ENCODE peak calls at places on chromosome 11, in eight cellular contexts. N is stomach, R is transverse colon, Y is HepG2, S is endothelial cell of umbilical vein, A is sigmoid colon, W is K562, I is breast epithelium. D is an unnamed sample.

GRCh38 chr11:110366234-110366633 is 63.5 kb upstream of the FDX1 start:
- DNase-seq in I (peak), A (no peak), R (no peak), W (no peak), N (peak), Y (no peak), S (peak), D (no peak)

GRCh38 chr11:130554241-130555055 is 106.0 kb downstream of the ADAMTS15 start:
- DNase-seq in S (no peak), Y (no peak), A (no peak), N (peak), R (no peak), I (no peak), W (no peak), D (no peak)

GRCh38 chr11:75151346-75152047 is 590 bp downstream of the SLCO2B1 start:
- DNase-seq in R (peak), Y (no peak), W (no peak), A (no peak), S (no peak), N (no peak), I (no peak), D (no peak)

GRCh38 chr11:103547691-103548090 is 438.5 kb downstream of the DYNC2H1 start:
- DNase-seq in Y (no peak), W (no peak), N (no peak), A (no peak), R (no peak), I (no peak), S (no peak), D (no peak)

GRCh38 chr11:69770525-69770924 is 4.6 kb downstream of the FGF4 start:
- DNase-seq in N (no peak), I (no peak), S (no peak), Y (no peak), R (no peak), A (no peak), W (no peak), D (no peak)

GRCh38 chr11:123481647-123482046 is 51.6 kb downstream of the GRAMD1B start:
- DNase-seq in R (no peak), A (no peak), I (no peak), Y (no peak), W (no peak), S (no peak), N (no peak), D (no peak)

GRCh38 chr11:36471577-36471976 is 38.5 kb downstream of the TRAF6 start:
- DNase-seq in I (no peak), R (no peak), Y (no peak), W (no peak), N (no peak), S (no peak), A (no peak), D (no peak)

GRCh38 chr11:115324569-115325432 is 179.4 kb downstream of the CADM1 start:
- DNase-seq in N (peak), Y (peak), R (peak), I (no peak), A (no peak), S (peak), W (peak), D (no peak)

GRCh38 chr11:86919557-86920210 is 35.5 kb downstream of the FZD4 start:
- DNase-seq in S (peak), I (no peak), N (no peak), Y (peak), W (peak), R (no peak), A (no peak), D (no peak)

GRCh38 chr11:7657306-7658025 is 15.8 kb downstream of the CYB5R2 start:
- DNase-seq in R (peak), W (peak), Y (peak), S (peak), A (peak), N (peak), I (peak), D (no peak)

GRCh38 chr11:73176892-73177155 is 34.7 kb upstream of the FCHSD2 start:
- DNase-seq in R (no peak), W (no peak), S (no peak), A (peak), I (peak), Y (no peak), N (no peak), D (no peak)

GRCh38 chr11:128956401-128957203 is 13.9 kb upstream of the TP53AIP1 start:
- DNase-seq in S (peak), N (no peak), W (peak), I (no peak), R (peak), A (no peak), Y (peak), D (no peak)

GRCh38 chr11:94525933-94526332 is 13.7 kb downstream of the C11orf97 start:
- DNase-seq in I (peak), A (peak), W (no peak), Y (no peak), R (peak), S (peak), N (peak), D (peak)

GRCh38 chr11:33615751-33616150 is 84.9 kb downstream of the C11orf91 start:
- DNase-seq in A (no peak), S (no peak), Y (no peak), W (no peak), I (no peak), R (no peak), N (no peak), D (no peak)

GRCh38 chr11:112023104-112023503 is 2.1 kb upstream of the DLAT start:
- DNase-seq in S (no peak), A (no peak), R (no peak), N (no peak), Y (peak), I (no peak), W (no peak), D (no peak)

GRCh38 chr11:68643576-68643975 is 40.8 kb upstream of the GAL start:
- DNase-seq in R (no peak), A (no peak), I (no peak), W (no peak), Y (no peak), S (no peak), N (no peak), D (no peak)

GRCh38 chr11:94767701-94768601 is at the start of gene AMOTL1:
- DNase-seq in N (peak), S (peak), Y (no peak), W (peak), R (peak), I (peak), A (peak), D (peak)

GRCh38 chr11:62132689-62133293 is 9.0 kb downstream of the INCENP start:
- DNase-seq in N (peak), R (no peak), S (no peak), W (no peak), I (no peak), Y (no peak), A (no peak), D (no peak)

GRCh38 chr11:87425943-87426342 is 388.2 kb downstream of the TMEM135 start:
- DNase-seq in N (no peak), I (no peak), W (no peak), R (no peak), A (no peak), Y (no peak), S (no peak), D (no peak)

GRCh38 chr11:108197351-108197750 is 25.1 kb downstream of the NPAT start:
- DNase-seq in I (no peak), A (no peak), R (no peak), Y (peak), W (no peak), S (no peak), N (no peak), D (no peak)

GRCh38 chr11:70302086-70302752 is 31.7 kb downstream of the PPFIA1 start:
- DNase-seq in Y (no peak), S (no peak), A (peak), I (no peak), W (no peak), R (no peak), N (no peak), D (peak)

GRCh38 chr11:68969386-68969785 is 11.4 kb downstream of the MRGPRD start:
- DNase-seq in S (no peak), A (peak), W (no peak), Y (no peak), N (no peak), R (no peak), I (no peak), D (peak)

GRCh38 chr11:106022795-106023275 is 795 bp upstream of the MSANTD4 start:
- DNase-seq in N (no peak), W (no peak), S (no peak), Y (no peak), I (no peak), R (no peak), A (no peak), D (no peak)

GRCh38 chr11:99351620-99352019 is 330.9 kb downstream of the CNTN5 start:
- DNase-seq in W (no peak), R (no peak), Y (no peak), A (no peak), I (no peak), N (no peak), S (no peak), D (no peak)

GRCh38 chr11:128806496-128807261 is 60.4 kb downstream of the KCNJ1 start:
- DNase-seq in A (no peak), I (no peak), Y (no peak), S (no peak), W (no peak), R (no peak), N (no peak), D (no peak)

GRCh38 chr11:117179048-117179999 is 781 bp downstream of the SIDT2 start:
- DNase-seq in W (no peak), N (peak), A (peak), Y (no peak), S (peak), I (no peak), R (peak), D (peak)

GRCh38 chr11:114075891-114076441 is 16.5 kb downstream of the ZBTB16 start:
- DNase-seq in N (no peak), W (peak), A (peak), R (no peak), S (peak), Y (peak), I (no peak), D (no peak)

GRCh38 chr11:132068556-132068955 is 698.1 kb downstream of the NTM start:
- DNase-seq in W (no peak), A (no peak), Y (no peak), I (no peak), N (no peak), R (no peak), S (no peak), D (no peak)

GRCh38 chr11:121328213-121328966 is 35.8 kb downstream of the SC5D start:
- DNase-seq in I (no peak), Y (no peak), S (no peak), W (no peak), N (no peak), R (no peak), A (no peak), D (no peak)

GRCh38 chr11:21405403-21405802 is 736.0 kb downstream of the NELL1 start:
- DNase-seq in R (no peak), A (no peak), N (no peak), W (no peak), S (no peak), I (no peak), Y (no peak), D (no peak)
- TF ChIP-seq POLR2AphosphoS5 in R (no peak), A (no peak), N (no peak), W (no peak), S (no peak), I (no peak), Y (no peak), D (no peak)

DNA sequence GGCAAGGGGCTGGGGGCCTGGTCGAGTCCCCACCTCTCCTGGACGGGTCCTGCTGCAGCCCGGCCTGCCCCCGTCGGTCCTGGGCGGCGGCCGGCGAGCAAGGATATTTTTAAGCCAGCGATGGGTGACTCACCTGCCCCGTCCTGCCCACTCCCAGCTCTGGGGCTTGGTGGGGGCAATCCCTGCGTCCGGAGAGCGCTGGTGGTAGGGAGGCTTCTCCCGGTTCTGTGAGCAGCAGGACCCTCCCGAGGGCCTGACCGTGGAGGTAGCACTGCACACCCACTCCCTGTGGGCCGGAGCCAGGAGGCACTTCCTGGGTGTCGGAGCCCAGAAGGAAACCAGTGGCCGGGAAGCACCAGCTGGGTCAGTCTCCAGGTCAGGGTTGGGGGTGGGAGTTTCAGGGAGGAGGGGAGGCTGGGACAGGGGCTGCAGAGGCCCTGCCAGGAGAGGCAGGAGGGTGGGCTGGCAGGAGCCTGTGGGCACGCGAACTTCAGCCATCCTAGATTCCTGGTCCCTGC is 467 bp downstream of the EPS8L2 start:
- DNase-seq in N (peak), S (no peak), A (no peak), W (peak), Y (no peak), I (no peak), R (peak), D (no peak)
- H3K27ac ChIP-seq in N (peak), S (no peak), A (peak), W (no peak), Y (peak), I (peak), R (peak), D (no peak)

GRCh38 chr11:64916040-64916847 is 765 bp downstream of the ATG2A start:
- DNase-seq in A (peak), W (peak), R (peak), S (peak), Y (peak), I (no peak), N (peak), D (peak)
- TF ChIP-seq POLR2AphosphoS5 in A (no peak), W (peak), R (no peak), S (no peak), Y (no peak), I (no peak), N (no peak), D (peak)

DNA sequence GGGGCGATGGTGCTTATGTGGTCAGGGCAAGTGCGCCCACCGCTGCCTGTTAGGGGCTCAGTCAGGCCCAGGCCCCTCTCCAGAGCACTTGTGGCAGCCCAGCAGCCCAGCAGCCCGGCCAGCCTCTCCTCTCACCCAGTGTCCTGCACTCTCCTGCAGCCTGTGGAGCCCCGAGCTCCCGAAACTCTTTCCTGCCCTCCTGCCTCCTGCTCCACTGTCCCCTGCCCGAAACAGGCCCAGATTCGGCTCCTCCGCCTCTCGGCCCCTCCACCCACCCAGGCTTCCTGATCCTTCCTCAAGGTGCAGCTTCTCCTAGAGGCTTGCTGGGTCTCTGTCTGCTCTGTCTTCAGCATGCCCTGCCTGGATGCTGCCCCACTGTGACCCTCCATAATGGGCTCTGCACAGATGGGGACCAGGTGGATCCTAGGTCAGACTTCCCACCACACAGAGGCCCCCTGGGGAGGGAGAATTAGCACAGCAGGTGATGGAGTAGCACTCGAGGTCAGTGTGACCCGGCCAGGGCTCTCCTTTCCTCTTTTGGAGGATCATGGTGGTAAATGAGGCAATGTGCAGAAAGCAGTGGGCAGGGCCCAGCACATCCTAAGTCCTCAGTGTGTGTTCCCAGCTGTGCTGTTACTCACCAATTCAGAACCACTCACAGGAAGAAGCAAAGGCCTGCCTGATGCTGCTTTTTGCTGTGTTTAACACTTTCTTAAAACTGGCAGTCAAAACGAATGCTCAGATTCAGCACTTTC is 18.6 kb upstream of the NAP1L4 start:
- DNase-seq in N (no peak), R (no peak), W (no peak), A (no peak), Y (no peak), S (no peak), I (no peak), D (no peak)
- H3K27ac ChIP-seq in N (no peak), R (no peak), W (no peak), A (no peak), Y (no peak), S (no peak), I (no peak), D (no peak)

DNA sequence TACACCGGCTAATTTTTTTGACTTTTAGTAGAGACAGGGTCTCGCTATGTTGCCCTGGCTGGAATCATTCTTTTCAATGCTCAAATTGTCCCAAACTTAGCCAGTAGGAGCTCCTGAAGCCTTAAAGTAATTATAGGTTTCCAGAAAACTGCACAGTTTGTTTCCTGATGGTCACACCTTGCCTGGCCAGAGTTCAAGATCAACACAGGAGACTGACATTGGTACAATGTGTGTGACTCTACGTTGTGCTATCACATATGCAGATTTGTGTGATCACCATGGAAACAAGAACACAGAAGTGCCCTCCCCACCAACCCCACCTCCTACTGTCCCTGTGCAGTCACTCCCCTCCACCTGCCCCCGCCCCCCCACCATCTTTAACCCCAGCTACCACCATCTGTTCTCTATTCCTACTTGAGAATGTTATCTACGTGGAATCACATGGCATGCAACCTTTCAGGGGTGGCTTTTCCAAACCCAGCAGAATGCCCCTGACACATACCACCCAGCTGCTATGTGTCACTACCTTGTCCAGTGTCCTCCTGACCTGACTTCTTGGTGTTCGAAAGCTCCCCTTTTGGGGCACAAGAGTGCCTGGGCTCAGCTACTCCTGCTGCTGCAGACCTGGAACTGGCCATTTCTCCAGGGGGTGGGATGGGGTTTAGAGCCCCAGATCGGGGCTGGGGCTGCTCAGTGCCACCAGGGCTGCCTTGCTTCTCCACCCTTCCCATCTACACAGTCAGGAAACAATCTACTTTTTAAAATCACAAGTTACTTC is 6.1 kb upstream of the NAP1L4 start:
- DNase-seq in N (peak), Y (no peak), W (peak), S (no peak), I (peak), A (peak), R (peak), D (no peak)
- TF ChIP-seq POLR2AphosphoS5 in N (no peak), Y (no peak), W (no peak), S (no peak), I (no peak), A (no peak), R (no peak), D (no peak)

DNA sequence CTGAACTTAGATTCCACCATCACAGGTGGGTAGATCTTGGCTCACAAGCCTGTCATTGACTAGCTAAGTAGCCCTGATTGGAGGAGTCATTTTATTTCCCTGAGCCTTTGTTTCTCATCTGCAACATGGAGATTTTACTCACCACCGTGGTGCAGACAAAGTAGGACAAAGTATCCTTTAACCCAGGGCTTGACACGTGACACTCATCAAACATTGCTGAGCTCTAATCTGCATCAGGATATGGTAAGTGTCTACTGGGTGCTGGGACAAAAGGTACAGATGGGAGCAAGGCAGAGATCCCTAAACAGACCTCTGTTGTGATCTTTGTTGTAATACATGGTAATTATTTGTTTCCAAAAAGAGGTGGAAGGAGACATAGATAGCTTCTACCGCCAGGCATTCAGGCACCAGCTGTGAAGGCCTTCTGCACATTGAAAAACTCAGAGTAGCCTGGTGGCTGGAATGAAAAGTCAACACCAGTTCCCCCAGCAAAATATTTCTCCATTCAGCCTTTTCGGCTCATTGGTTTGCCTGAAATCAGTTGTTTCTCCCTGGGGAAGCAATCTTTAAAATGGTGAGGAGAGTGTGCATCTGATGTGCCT is 18.3 kb upstream of the MICAL2 start:
- DNase-seq in I (no peak), R (peak), A (no peak), W (no peak), S (no peak), N (no peak), Y (peak), D (no peak)
- H3K27ac ChIP-seq in I (no peak), R (peak), A (peak), W (no peak), S (peak), N (peak), Y (no peak), D (no peak)

DNA sequence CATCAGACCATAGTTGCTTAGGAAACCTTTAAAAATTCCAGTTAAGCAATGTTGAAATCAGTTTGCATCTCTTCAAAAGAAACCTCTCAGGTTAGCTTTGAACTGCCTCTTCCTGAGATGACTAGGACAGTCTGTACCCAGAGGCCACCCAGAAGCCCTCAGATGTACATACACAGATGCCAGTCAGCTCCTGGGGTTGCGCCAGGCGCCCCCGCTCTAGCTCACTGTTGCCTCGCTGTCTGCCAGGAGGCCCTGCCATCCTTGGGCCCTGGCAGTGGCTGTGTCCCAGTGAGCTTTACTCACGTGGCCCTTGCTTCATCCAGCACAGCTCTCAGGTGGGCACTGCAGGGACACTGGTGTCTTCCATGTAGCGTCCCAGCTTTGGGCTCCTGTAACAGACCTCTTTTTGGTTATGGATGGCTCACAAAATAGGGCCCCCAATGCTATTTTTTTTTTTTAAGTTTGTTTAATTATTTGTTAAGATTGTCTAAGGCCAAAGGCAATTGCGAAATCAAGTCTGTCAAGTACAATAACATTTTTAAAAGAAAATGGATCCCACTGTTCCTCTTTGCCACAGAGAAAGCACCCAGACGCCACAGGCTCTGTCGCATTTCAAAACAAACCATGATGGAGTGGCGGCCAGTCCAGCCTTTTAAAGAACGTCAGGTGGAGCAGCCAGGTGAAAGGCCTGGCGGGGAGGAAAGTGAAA is 73.4 kb downstream of the NCAPD3 start:
- DNase-seq in Y (no peak), W (no peak), N (no peak), R (peak), A (peak), S (no peak), I (no peak), D (no peak)
- TF ChIP-seq POLR2AphosphoS5 in Y (no peak), W (no peak), N (no peak), R (peak), A (no peak), S (no peak), I (peak), D (no peak)